ENCODE peak calls at places on chromosomes 4 and X, in four cellular contexts. M is mammary epithelial cell, V is fibroblast of lung, L is DND-41. T is an unnamed sample.

GRCh38 chrX:48814722-48815121 is 11.6 kb upstream of the ERAS start:
- DNase-seq in M (no peak), V (no peak), L (no peak), T (no peak)

GRCh38 chrX:117301086-117301485 is 815.5 kb downstream of the KLHL13 start:
- DNase-seq in M (no peak), L (no peak), V (no peak), T (no peak)

GRCh38 chrX:124257924-124258706 is 74.3 kb upstream of the TEX13D start:
- DNase-seq in V (no peak), M (no peak), L (no peak), T (peak)

GRCh38 chr4:150518559-150518958 is 63.4 kb upstream of the MAB21L2 start:
- DNase-seq in V (peak), M (peak), L (no peak), T (peak)

GRCh38 chr4:174036563-174036962 is 246.9 kb downstream of the FBXO8 start:
- DNase-seq in M (no peak), V (no peak), L (no peak), T (no peak)

GRCh38 chrX:8748855-8749254 is 16.9 kb upstream of the ANOS1 start:
- DNase-seq in M (peak), L (peak), V (peak), T (peak)

GRCh38 chr4:142944565-142944964 is 98.5 kb upstream of the INPP4B start:
- DNase-seq in V (no peak), M (no peak), L (no peak), T (peak)

GRCh38 chrX:10133980-10134676 is 22.6 kb upstream of the CLCN4 start:
- DNase-seq in M (no peak), V (no peak), L (no peak), T (no peak)

GRCh38 chr4:42326040-42326439 is 71.2 kb upstream of the SHISA3 start:
- DNase-seq in L (no peak), M (no peak), V (no peak), T (no peak)

GRCh38 chr4:38224850-38225249 is 264.7 kb downstream of the PTTG2 start:
- DNase-seq in V (no peak), M (no peak), L (no peak), T (no peak)

GRCh38 chrX:70960728-70961127 is 29.8 kb upstream of the SLC7A3 start:
- DNase-seq in V (no peak), L (no peak), M (no peak), T (peak)

GRCh38 chrX:103276581-103277002 is at the start of gene TCEAL5:
- DNase-seq in M (no peak), V (no peak), L (no peak), T (no peak)

GRCh38 chr4:125956281-125956680 is 641.5 kb downstream of the FAT4 start:
- DNase-seq in M (no peak), L (no peak), V (no peak), T (no peak)

GRCh38 chr4:125951275-125951887 is 636.6 kb downstream of the FAT4 start:
- DNase-seq in M (no peak), V (peak), L (no peak), T (peak)

GRCh38 chr4:125958519-125958918 is 643.8 kb downstream of the FAT4 start:
- DNase-seq in L (no peak), V (no peak), M (no peak), T (no peak)

DNA sequence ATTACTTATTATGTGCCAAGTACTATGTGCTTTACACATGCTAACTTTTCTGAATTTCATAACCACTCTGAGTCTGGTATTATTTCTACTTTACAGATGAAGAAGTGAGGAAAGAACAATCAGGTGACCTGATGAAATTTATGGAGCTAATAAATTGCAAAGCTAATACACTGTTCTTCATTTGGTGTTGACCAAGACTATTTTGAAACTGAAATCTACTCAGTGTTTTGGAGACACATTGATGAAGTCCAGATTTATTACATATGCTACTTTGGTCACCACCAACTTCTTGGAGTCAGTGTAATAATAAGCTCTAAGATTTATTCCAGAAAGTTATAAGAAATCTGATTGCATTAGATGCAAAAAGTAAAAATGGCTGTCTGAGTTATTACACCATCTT is 637.9 kb downstream of the FAT4 start:
- DNase-seq in L (no peak), V (no peak), M (no peak), T (no peak)
- H3K9ac ChIP-seq in L (no peak), V (no peak), M (no peak), T (no peak)

GRCh38 chr4:151784676-151785075 is 23.9 kb upstream of the GATB start:
- DNase-seq in L (no peak), V (no peak), M (no peak), T (no peak)
- H2AFZ ChIP-seq in L (no peak), V (no peak), M (no peak), T (no peak)

DNA sequence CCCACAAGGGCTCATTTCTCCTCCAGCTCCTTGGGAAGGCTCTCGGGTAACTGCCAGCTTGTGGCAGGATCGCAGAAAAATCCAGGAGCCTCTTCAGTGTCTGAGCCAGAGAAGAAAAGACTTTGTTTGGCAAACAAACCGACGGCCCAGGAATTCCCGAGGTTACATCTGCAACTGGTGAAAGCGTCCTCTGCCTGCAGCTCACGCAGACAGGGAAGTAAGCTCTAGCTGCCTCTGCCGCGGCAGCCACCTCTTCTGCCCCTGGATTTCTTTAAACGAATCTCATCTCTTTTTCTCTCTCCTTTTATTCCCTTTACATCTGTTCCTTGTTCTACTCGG is 289 bp downstream of the DCHS2 start:
- DNase-seq in L (no peak), M (peak), V (peak), T (peak)
- H3K9ac ChIP-seq in L (no peak), M (no peak), V (no peak), T (no peak)

GRCh38 chr4:154416183-154416543 is 75.4 kb downstream of the DCHS2 start:
- DNase-seq in M (no peak), V (peak), L (no peak), T (peak)
- H2AFZ ChIP-seq in M (peak), V (peak), L (no peak), T (peak)

GRCh38 chr4:176575141-176575731 is 217.5 kb downstream of the VEGFC start:
- DNase-seq in M (no peak), V (no peak), L (no peak), T (peak)
- H3K9ac ChIP-seq in M (no peak), V (no peak), L (no peak), T (no peak)

DNA sequence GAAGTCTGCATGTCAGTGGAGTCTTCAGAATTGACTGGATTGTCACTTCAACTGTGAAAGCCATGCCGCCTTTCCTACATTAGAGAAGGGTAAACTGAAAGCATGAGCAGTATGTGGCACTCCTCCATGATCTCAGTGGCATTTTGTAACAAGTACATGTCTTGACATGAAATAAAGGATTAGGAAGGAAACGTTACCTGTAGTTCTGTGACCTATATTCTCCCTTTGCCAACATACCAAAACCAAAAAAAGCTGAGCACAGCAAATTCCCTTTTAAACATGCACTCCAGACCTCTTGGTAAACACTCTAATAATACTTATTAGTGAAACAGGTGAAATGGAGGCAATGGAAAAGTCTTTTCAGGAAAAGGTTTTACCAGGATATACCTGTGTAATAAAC is 344.2 kb downstream of the GRIA2 start:
- DNase-seq in V (no peak), L (no peak), M (peak), T (no peak)
- H2AFZ ChIP-seq in V (no peak), L (no peak), M (peak), T (no peak)

T was measured in GM23248.